ENCODE peak calls at places on chromosomes 13 and 19, in seven cellular contexts. C, K, G, L, U, B and N are unnamed samples.

GRCh38 chr13:99143904-99144303 is 56.8 kb upstream of the UBAC2 start:
- DNase-seq in C (no peak), K (no peak), G (no peak), L (no peak), U (no peak), B (no peak), N (no peak)

GRCh38 chr13:112983428-112984196 is 14.6 kb downstream of the MCF2L start:
- DNase-seq in C (no peak), K (no peak), G (no peak), L (peak; percentile 33), U (no peak), B (no peak), N (no peak)

GRCh38 chr19:19342086-19343015 is 21.7 kb downstream of the MAU2 start:
- DNase-seq in C (peak; percentile 47), K (peak; percentile 82), G (peak; percentile 98), L (peak; percentile 64), U (peak; percentile 84), B (no peak), N (peak; percentile 40)

GRCh38 chr13:41459754-41460111 is 2.4 kb downstream of the RGCC start:
- DNase-seq in C (no peak), K (no peak), G (no peak), L (no peak), U (no peak), B (no peak), N (no peak)

GRCh38 chr19:40377876-40378385 is 12.1 kb downstream of the HIPK4 start:
- DNase-seq in C (no peak), K (no peak), G (peak; percentile 39), L (no peak), U (no peak), B (no peak), N (no peak)

GRCh38 chr19:41588497-41589209 is 12.7 kb downstream of the CEACAM21 start:
- DNase-seq in C (peak; percentile 26), K (no peak), G (peak; percentile 71), L (peak; percentile 29), U (peak; percentile 38), B (no peak), N (peak; percentile 51)

GRCh38 chr19:23385404-23385803 is 9.9 kb downstream of the ZNF91 start:
- DNase-seq in C (no peak), K (no peak), G (no peak), L (no peak), U (no peak), B (no peak), N (no peak)

GRCh38 chr13:111864566-111864965 is 202.4 kb upstream of the SOX1 start:
- DNase-seq in C (no peak), K (no peak), G (no peak), L (no peak), U (no peak), B (no peak), N (no peak)

GRCh38 chr19:1070931-1071791 is 4.2 kb downstream of the ARHGAP45 start:
- DNase-seq in C (no peak), K (no peak), G (no peak), L (no peak), U (no peak), B (no peak), N (no peak)

GRCh38 chr13:21637296-21637695 is 33.3 kb upstream of the MICU2 start:
- DNase-seq in C (no peak), K (no peak), G (no peak), L (peak; percentile 77), U (no peak), B (peak; percentile 43), N (peak; percentile 50)

GRCh38 chr19:40133491-40133890 is 42.7 kb upstream of the ZNF780A start:
- DNase-seq in C (no peak), K (no peak), G (no peak), L (no peak), U (no peak), B (no peak), N (no peak)

GRCh38 chr19:39870171-39870971 is 24.2 kb upstream of the FBL start:
- DNase-seq in C (no peak), K (no peak), G (peak; percentile 87), L (no peak), U (peak; percentile 40), B (no peak), N (no peak)